ENCODE peak calls at places on chromosomes 2 and 18, in ten cellular contexts. A, Y, H, S, I, D, X, M, W and F are unnamed samples.
A peak's percentile ranks its signal among the peaks of the same experiment; 100 is the strongest.

GRCh38 chr2:240818543-240819403 is 1.2 kb downstream of the KIF1A start:
- DNase-seq in A (no peak), Y (no peak), H (no peak), S (no peak), I (no peak), D (no peak), X (no peak), M (peak; percentile 39), W (no peak), F (no peak)

GRCh38 chr2:134431837-134432437 is 178.1 kb downstream of the MGAT5 start:
- DNase-seq in A (no peak), Y (peak; percentile 38), H (peak; percentile 60), S (no peak), I (no peak), D (no peak), X (no peak), M (no peak), W (peak; percentile 65), F (no peak)

GRCh38 chr2:17996978-17997377 is 118.5 kb downstream of the KCNS3 start:
- DNase-seq in A (no peak), Y (no peak), H (no peak), S (no peak), I (no peak), D (no peak), X (no peak), M (no peak), W (no peak), F (no peak)

GRCh38 chr2:55111570-55112228 is 61.4 kb upstream of the RTN4 start:
- DNase-seq in A (peak; percentile 79), Y (no peak), H (peak; percentile 75), S (peak; percentile 54), I (peak; percentile 50), D (no peak), X (peak; percentile 84), M (peak; percentile 81), W (peak; percentile 96), F (peak; percentile 90)

GRCh38 chr18:5527603-5528002 is 16.2 kb downstream of the EPB41L3 start:
- DNase-seq in A (peak; percentile 92), Y (no peak), H (no peak), S (peak; percentile 14), I (peak; percentile 37), D (no peak), X (no peak), M (no peak), W (peak; percentile 92), F (peak; percentile 45)

GRCh38 chr2:68987051-68987503 is 12.6 kb downstream of the GKN1 start:
- DNase-seq in A (no peak), Y (no peak), H (no peak), S (no peak), I (no peak), D (no peak), X (no peak), M (no peak), W (no peak), F (no peak)

GRCh38 chr18:50973367-50974126 is 5.7 kb downstream of the ELAC1 start:
- DNase-seq in A (no peak), Y (peak; percentile 90), H (peak; percentile 82), S (no peak), I (no peak), D (no peak), X (no peak), M (no peak), W (peak; percentile 84), F (peak; percentile 84)

GRCh38 chr18:21456428-21457178 is 143.9 kb downstream of the ESCO1 start:
- DNase-seq in A (no peak), Y (no peak), H (no peak), S (no peak), I (no peak), D (no peak), X (no peak), M (no peak), W (no peak), F (no peak)

GRCh38 chr2:11784747-11785610 is 38.5 kb downstream of the LPIN1 start:
- DNase-seq in A (peak; percentile 23), Y (peak; percentile 23), H (peak; percentile 7), S (peak; percentile 26), I (peak; percentile 33), D (peak; percentile 70), X (no peak), M (peak; percentile 67), W (peak; percentile 74), F (peak; percentile 21)

GRCh38 chr2:165874445-165875039 is 79.0 kb downstream of the TTC21B start:
- DNase-seq in A (no peak), Y (peak; percentile 66), H (peak; percentile 65), S (no peak), I (no peak), D (no peak), X (no peak), M (no peak), W (peak; percentile 75), F (peak; percentile 63)

DNA sequence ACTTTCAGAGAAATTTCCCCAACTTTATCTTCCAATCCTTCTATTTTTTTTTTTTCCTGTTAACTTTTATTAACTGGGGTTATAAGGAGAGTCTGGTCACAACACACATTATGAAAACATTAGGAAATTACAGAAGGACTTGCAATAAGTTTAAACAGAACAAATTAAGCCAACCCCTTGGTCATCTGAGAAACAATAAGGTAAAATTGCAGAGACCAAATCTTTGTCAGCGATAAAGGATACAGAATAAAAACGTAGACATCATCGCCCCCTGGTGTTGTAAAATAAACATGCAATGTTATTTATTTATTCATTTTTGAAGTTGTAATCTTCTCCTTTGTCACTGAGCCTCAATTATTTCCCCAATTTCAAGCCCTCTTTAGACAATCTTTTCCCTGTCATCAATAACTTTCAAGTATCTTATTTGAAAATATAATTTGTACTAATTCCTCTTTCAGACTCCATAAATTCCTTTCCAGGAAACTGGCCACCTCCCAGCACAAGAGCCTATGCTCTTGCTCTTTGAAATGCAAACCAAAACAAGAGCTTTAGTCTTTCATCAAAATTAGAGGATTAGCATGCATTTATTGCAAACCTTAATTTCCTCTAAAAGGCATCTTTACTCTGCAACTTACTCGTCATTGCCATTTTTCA is 19.5 kb downstream of the G6PC2 start:
- DNase-seq in A (no peak), Y (no peak), H (peak; percentile 18), S (no peak), I (no peak), D (no peak), X (no peak), M (no peak), W (peak; percentile 59), F (peak; percentile 56)
- TF ChIP-seq CTCF in A (peak; percentile 44), Y (peak; percentile 52), H (peak; percentile 79), S (peak; percentile 73), I (peak; percentile 67), D (peak; percentile 97), X (peak; percentile 72), M (peak; percentile 72), W (peak; percentile 33), F (peak; percentile 70)

GRCh38 chr18:3873698-3874495 is 423.9 kb downstream of the TGIF1 start:
- DNase-seq in A (no peak), Y (no peak), H (no peak), S (no peak), I (no peak), D (no peak), X (no peak), M (no peak), W (peak; percentile 2), F (no peak)
- TF ChIP-seq CTCF in A (no peak), Y (no peak), H (no peak), S (no peak), I (no peak), D (no peak), X (no peak), M (no peak), W (no peak), F (no peak)

DNA sequence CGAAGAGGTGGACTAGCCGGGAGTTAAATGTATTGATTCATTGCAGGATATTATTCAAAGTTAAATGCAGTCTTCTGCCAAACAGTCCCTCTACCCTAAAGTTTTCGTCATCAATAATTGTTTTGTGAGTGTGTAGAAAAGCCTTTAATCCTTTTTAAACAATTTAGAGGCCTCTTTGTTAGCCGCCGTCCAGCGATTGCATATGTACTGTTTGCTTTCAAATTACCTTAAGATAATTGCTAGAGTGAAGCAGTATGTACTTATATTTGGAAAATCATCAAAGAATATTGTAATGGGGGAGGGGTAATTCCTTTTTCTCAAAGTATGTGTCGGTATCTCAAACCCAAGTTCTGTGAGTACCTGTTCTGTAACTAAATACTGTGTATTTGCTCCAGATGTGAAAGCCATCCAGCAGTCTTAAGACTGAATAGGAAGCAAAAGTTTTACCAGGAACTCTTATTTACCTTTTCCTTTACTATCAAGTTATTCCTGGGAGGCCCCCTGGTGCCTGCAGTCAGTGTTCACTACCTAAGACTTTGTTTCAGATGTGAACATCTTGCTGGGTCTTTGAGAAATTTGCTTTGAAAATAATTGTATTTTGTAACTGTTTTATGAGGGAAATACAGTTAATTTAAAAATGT is 1.5 kb downstream of the PPP1CB start:
- DNase-seq in A (peak; percentile 44), Y (peak; percentile 79), H (peak; percentile 74), S (peak; percentile 82), I (peak; percentile 55), D (peak; percentile 27), X (peak; percentile 68), M (peak; percentile 73), W (peak; percentile 75), F (peak; percentile 83)
- TF ChIP-seq CTCF in A (peak; percentile 70), Y (peak; percentile 75), H (peak; percentile 86), S (peak; percentile 90), I (peak; percentile 48), D (no peak), X (peak; percentile 59), M (peak; percentile 65), W (peak; percentile 62), F (peak; percentile 65)

GRCh38 chr2:239429473-239430350 is 28.9 kb upstream of the HDAC4 start:
- DNase-seq in A (peak; percentile 54), Y (no peak), H (no peak), S (no peak), I (no peak), D (no peak), X (no peak), M (no peak), W (peak; percentile 85), F (no peak)

GRCh38 chr2:239420077-239420476 is 19.3 kb upstream of the HDAC4 start:
- DNase-seq in A (no peak), Y (no peak), H (no peak), S (no peak), I (no peak), D (no peak), X (no peak), M (no peak), W (no peak), F (no peak)

GRCh38 chr2:239424337-239425045 is 23.7 kb upstream of the HDAC4 start:
- DNase-seq in A (no peak), Y (no peak), H (no peak), S (no peak), I (no peak), D (no peak), X (no peak), M (no peak), W (no peak), F (no peak)

GRCh38 chr2:239431536-239431935 is 30.7 kb upstream of the HDAC4 start:
- DNase-seq in A (no peak), Y (no peak), H (no peak), S (no peak), I (no peak), D (no peak), X (no peak), M (no peak), W (no peak), F (peak; percentile 9)

DNA sequence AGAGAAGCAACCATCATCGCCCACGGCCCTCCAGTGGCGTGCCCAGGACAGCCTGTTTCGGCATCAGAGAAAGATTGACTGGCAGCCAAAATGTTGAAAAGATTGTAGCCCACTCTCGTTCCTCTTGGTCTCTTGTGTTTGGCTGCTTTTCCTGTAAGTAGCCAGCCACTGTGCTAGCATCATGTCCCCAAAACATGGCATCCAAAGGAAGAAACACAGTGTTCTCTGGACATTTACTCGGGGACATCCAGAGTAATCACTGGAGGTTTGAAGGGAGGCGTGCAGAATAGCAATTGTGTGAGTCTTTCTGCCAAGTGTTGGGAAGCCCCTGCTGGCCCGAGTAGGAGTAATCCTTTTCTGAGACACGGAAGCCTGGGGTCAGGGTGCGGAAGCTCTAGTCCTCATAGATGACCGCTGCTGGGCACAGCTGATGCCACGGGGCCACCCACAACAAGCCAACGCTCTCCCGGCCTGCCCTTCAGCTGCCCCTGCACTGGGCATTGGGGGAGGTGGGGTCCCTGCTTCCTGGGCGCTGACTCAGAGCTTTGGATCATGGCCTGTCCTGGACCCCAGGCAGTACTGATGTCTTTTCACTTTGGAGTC is 24.8 kb upstream of the HDAC4 start:
- DNase-seq in A (no peak), Y (no peak), H (no peak), S (no peak), I (no peak), D (no peak), X (no peak), M (no peak), W (no peak), F (no peak)
- TF ChIP-seq CTCF in A (no peak), Y (no peak), H (no peak), S (no peak), I (no peak), D (no peak), X (no peak), M (no peak), W (no peak), F (no peak)